ENCODE peak calls at places on chromosomes 5 and 9, in four cellular contexts. Z, K, G and F are unnamed samples.

GRCh38 chr5:36610629-36611028 is 4.2 kb downstream of the SLC1A3 start:
- DNase-seq in Z (no peak), K (no peak), G (no peak), F (no peak)

GRCh38 chr5:168798065-168799023 is 219.2 kb upstream of the PANK3 start:
- DNase-seq in Z (no peak), K (no peak), G (no peak), F (no peak)

GRCh38 chr9:98864257-98865180 is 57.0 kb downstream of the GALNT12 start:
- DNase-seq in Z (peak), K (no peak), G (no peak), F (no peak)

GRCh38 chr5:168910874-168911273 is 331.7 kb upstream of the PANK3 start:
- DNase-seq in Z (no peak), K (no peak), G (no peak), F (no peak)

GRCh38 chr9:98501776-98502175 is 207.0 kb downstream of the GABBR2 start:
- DNase-seq in Z (no peak), K (no peak), G (no peak), F (no peak)

GRCh38 chr5:106172681-106173532 is 1497.8 kb downstream of the EFNA5 start:
- DNase-seq in Z (no peak), K (no peak), G (no peak), F (no peak)

GRCh38 chr9:123607987-123608565 is 252.1 kb downstream of the CRB2 start:
- DNase-seq in Z (no peak), K (no peak), G (no peak), F (no peak)

GRCh38 chr5:180026320-180026719 is 45.2 kb downstream of the RNF130 start:
- DNase-seq in Z (no peak), K (peak), G (no peak), F (no peak)

GRCh38 chr9:14942037-14942436 is 31.8 kb upstream of the FREM1 start:
- DNase-seq in Z (no peak), K (no peak), G (no peak), F (no peak)

GRCh38 chr9:27442464-27442863 is 81.6 kb upstream of the IFNK start:
- DNase-seq in Z (no peak), K (no peak), G (no peak), F (no peak)

GRCh38 chr5:59542841-59543825 is 350.4 kb downstream of the PDE4D start:
- DNase-seq in Z (peak), K (peak), G (no peak), F (peak)

GRCh38 chr9:128389395-128390149 is 18.4 kb downstream of the URM1 start:
- DNase-seq in Z (no peak), K (no peak), G (no peak), F (no peak)

GRCh38 chr9:73441890-73442818 is 290.5 kb downstream of the ANXA1 start:
- DNase-seq in Z (no peak), K (no peak), G (no peak), F (no peak)

GRCh38 chr9:90802534-90802933 is 915 bp downstream of the SYK start:
- DNase-seq in Z (no peak), K (no peak), G (no peak), F (no peak)

GRCh38 chr5:71937906-71938698 is 169.2 kb upstream of the MAP1B start:
- DNase-seq in Z (no peak), K (no peak), G (no peak), F (no peak)

GRCh38 chr5:98042961-98043360 is 730.5 kb upstream of the RGMB start:
- DNase-seq in Z (no peak), K (no peak), G (no peak), F (no peak)

GRCh38 chr9:128153117-128153946 is 4.1 kb downstream of the LCN2 start:
- DNase-seq in Z (peak), K (no peak), G (peak), F (peak)

GRCh38 chr5:32444191-32444945 is at the start of gene ZFR:
- DNase-seq in Z (peak), K (peak), G (peak), F (peak)

GRCh38 chr5:158390556-158390955 is 531.6 kb upstream of the CLINT1 start:
- DNase-seq in Z (no peak), K (no peak), G (no peak), F (no peak)

GRCh38 chr9:106859957-106860715 is 2.8 kb upstream of the ZNF462 start:
- DNase-seq in Z (peak), K (peak), G (peak), F (peak)

GRCh38 chr9:137126786-137127185 is 12.2 kb upstream of the GRIN1 start:
- DNase-seq in Z (no peak), K (no peak), G (no peak), F (no peak)
- H3K4me3 ChIP-seq in Z (peak), K (peak), G (peak), F (no peak)

GRCh38 chr9:87530716-87531115 is 33.0 kb downstream of the DAPK1 start:
- DNase-seq in Z (no peak), K (no peak), G (no peak), F (no peak)
- TF ChIP-seq CTCF in Z (no peak), K (no peak), G (no peak), F (no peak)

GRCh38 chr9:96388144-96388543 is 4.6 kb upstream of the SLC35D2 start:
- DNase-seq in Z (no peak), K (no peak), G (no peak), F (no peak)

GRCh38 chr9:96395964-96396363 is 12.5 kb upstream of the SLC35D2 start:
- DNase-seq in Z (no peak), K (no peak), G (no peak), F (no peak)

GRCh38 chr9:96392263-96392662 is 8.8 kb upstream of the SLC35D2 start:
- DNase-seq in Z (no peak), K (no peak), G (no peak), F (no peak)

GRCh38 chr9:96394832-96395496 is 11.5 kb upstream of the SLC35D2 start:
- DNase-seq in Z (no peak), K (no peak), G (no peak), F (no peak)

GRCh38 chr9:96391021-96391765 is 7.7 kb upstream of the SLC35D2 start:
- DNase-seq in Z (no peak), K (peak), G (no peak), F (no peak)
- H3K27ac ChIP-seq in Z (no peak), K (peak), G (no peak), F (no peak)

DNA sequence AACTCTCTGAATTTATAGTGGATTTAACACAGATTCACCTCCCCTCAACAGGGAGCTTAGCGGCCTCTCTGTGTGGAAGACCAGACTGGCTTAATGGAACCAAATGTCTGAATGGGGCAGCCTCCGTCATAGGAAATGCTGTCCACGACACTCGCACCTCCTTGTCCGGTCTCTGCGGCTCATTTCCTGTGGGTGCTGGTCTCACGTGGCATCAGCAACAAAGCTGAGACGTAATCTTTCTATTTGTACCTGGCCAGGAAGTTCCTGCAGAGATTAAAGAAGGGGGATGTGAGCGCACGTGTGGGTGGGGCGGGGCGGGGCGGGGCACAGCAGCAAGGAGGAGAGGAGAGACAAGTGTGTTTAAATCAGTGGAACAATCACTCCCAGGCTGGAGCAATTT is 132.0 kb upstream of the ASTN2 start:
- DNase-seq in Z (no peak), K (peak), G (no peak), F (no peak)
- H3K4me3 ChIP-seq in Z (no peak), K (no peak), G (no peak), F (no peak)

GRCh38 chr9:113853333-113853732 is 22.8 kb upstream of the ZNF618 start:
- DNase-seq in Z (no peak), K (no peak), G (no peak), F (no peak)
- TF ChIP-seq CTCF in Z (peak), K (peak), G (no peak), F (peak)